ENCODE peak calls at places on chromosomes 7 and 10, in four cellular contexts. C is stimulated activated CD4-positive, alpha-beta T cell treated with anti-CD3 and anti-CD28 coated beads, Interleukin-2, amount 100 ng/mL, for 24 hours; O is ELR; A is Right ventricle myocardium superior. P is an unnamed sample.

GRCh38 chr10:130740166-130740565 is 571.4 kb downstream of the TCERG1L start:
- DNase-seq in C (no peak), O (no peak), A (no peak), P (no peak)

GRCh38 chr7:129271500-129272355 is 46.9 kb downstream of the AHCYL2 start:
- DNase-seq in C (peak), O (peak), A (no peak), P (peak)

GRCh38 chr7:46600340-46600739 is 679.3 kb upstream of the IGFBP3 start:
- DNase-seq in C (no peak), O (no peak), A (peak), P (no peak)

GRCh38 chr10:88163572-88163971 is 300.1 kb downstream of the PTEN start:
- DNase-seq in C (no peak), O (no peak), A (no peak), P (no peak)

GRCh38 chr7:69635572-69636190 is 37.4 kb downstream of the AUTS2 start:
- DNase-seq in C (no peak), O (no peak), A (no peak), P (no peak)

GRCh38 chr7:21996641-21997040 is 50.9 kb upstream of the CDCA7L start:
- DNase-seq in C (no peak), O (peak), A (no peak), P (no peak)

GRCh38 chr7:127751723-127752448 is 99.9 kb downstream of the SND1 start:
- DNase-seq in C (no peak), O (no peak), A (no peak), P (no peak)

GRCh38 chr7:107932851-107933250 is 41.9 kb downstream of the DLD start:
- DNase-seq in C (no peak), O (no peak), A (no peak), P (no peak)

GRCh38 chr10:96890172-96890513 is 58.0 kb downstream of the LCOR start:
- DNase-seq in C (no peak), O (peak), A (no peak), P (no peak)

GRCh38 chr7:105853931-105854419 is 22.4 kb downstream of the ATXN7L1 start:
- DNase-seq in C (no peak), O (no peak), A (no peak), P (no peak)

GRCh38 chr7:6268909-6269306 is 3.5 kb downstream of the CYTH3 start:
- DNase-seq in C (no peak), O (no peak), A (no peak), P (no peak)

GRCh38 chr7:50661345-50662058 is 96.3 kb upstream of the DDC start:
- DNase-seq in C (peak), O (no peak), A (no peak), P (no peak)

GRCh38 chr10:11713963-11714362 is 28.2 kb upstream of the ECHDC3 start:
- DNase-seq in C (no peak), O (no peak), A (no peak), P (no peak)

P was measured in activated naive CD8-positive, alpha-beta T cell treated with anti-CD3 and anti-CD28 coated beads for 36 hours.